ENCODE peak calls at places on chromosomes 7 and 10, in eight cellular contexts. One of them, this sample, is unnamed.

GRCh38 chr10:43751646-43752045 is 103.0 kb upstream of the ZNF32 start:
- DNase-seq in mesendoderm: no peak
- DNase-seq in GM04503: no peak
- DNase-seq in frontal cortex: no peak
- DNase-seq in natural killer cell treated with Interleukin-12 subunit alpha and Interleukin-12 subunit beta and Interleukin-15 and Interleukin-18, amount 100 ng/mL, for 72 hours: no peak
- DNase-seq in right atrium auricular region: no peak
- DNase-seq in naive B cell: no peak
- DNase-seq in left ventricle myocardium inferior: no peak
- DNase-seq in this sample: no peak

GRCh38 chr7:107446988-107447387 is 22.9 kb upstream of the GPR22 start:
- DNase-seq in mesendoderm: no peak
- DNase-seq in GM04503: no peak
- DNase-seq in frontal cortex: no peak
- DNase-seq in natural killer cell treated with Interleukin-12 subunit alpha and Interleukin-12 subunit beta and Interleukin-15 and Interleukin-18, amount 100 ng/mL, for 72 hours: no peak
- DNase-seq in right atrium auricular region: no peak
- DNase-seq in naive B cell: no peak
- DNase-seq in left ventricle myocardium inferior: no peak
- DNase-seq in this sample: no peak

GRCh38 chr10:71684356-71685173 is 35.0 kb downstream of the C10orf105 start:
- DNase-seq in mesendoderm: peak; percentile 47
- DNase-seq in GM04503: no peak
- DNase-seq in frontal cortex: no peak
- DNase-seq in natural killer cell treated with Interleukin-12 subunit alpha and Interleukin-12 subunit beta and Interleukin-15 and Interleukin-18, amount 100 ng/mL, for 72 hours: no peak
- DNase-seq in right atrium auricular region: no peak
- DNase-seq in naive B cell: no peak
- DNase-seq in left ventricle myocardium inferior: no peak
- DNase-seq in this sample: peak; percentile 48

GRCh38 chr7:125670926-125671572 is 741.4 kb upstream of the POT1 start:
- DNase-seq in mesendoderm: peak; percentile 53
- DNase-seq in GM04503: no peak
- DNase-seq in frontal cortex: no peak
- DNase-seq in natural killer cell treated with Interleukin-12 subunit alpha and Interleukin-12 subunit beta and Interleukin-15 and Interleukin-18, amount 100 ng/mL, for 72 hours: no peak
- DNase-seq in right atrium auricular region: no peak
- DNase-seq in naive B cell: no peak
- DNase-seq in left ventricle myocardium inferior: no peak
- DNase-seq in this sample: no peak

GRCh38 chr7:15612205-15612604 is 50.4 kb upstream of the AGMO start:
- DNase-seq in mesendoderm: no peak
- DNase-seq in GM04503: no peak
- DNase-seq in frontal cortex: no peak
- DNase-seq in natural killer cell treated with Interleukin-12 subunit alpha and Interleukin-12 subunit beta and Interleukin-15 and Interleukin-18, amount 100 ng/mL, for 72 hours: no peak
- DNase-seq in right atrium auricular region: no peak
- DNase-seq in naive B cell: no peak
- DNase-seq in left ventricle myocardium inferior: no peak
- DNase-seq in this sample: no peak

GRCh38 chr7:934469-935320 is 19.8 kb downstream of the ADAP1 start:
- DNase-seq in mesendoderm: no peak
- DNase-seq in GM04503: no peak
- DNase-seq in frontal cortex: no peak
- DNase-seq in natural killer cell treated with Interleukin-12 subunit alpha and Interleukin-12 subunit beta and Interleukin-15 and Interleukin-18, amount 100 ng/mL, for 72 hours: peak; percentile 55
- DNase-seq in right atrium auricular region: no peak
- DNase-seq in naive B cell: no peak
- DNase-seq in left ventricle myocardium inferior: no peak
- DNase-seq in this sample: no peak

GRCh38 chr7:18700147-18700546 is 204.6 kb downstream of the HDAC9 start:
- DNase-seq in mesendoderm: peak; percentile 64
- DNase-seq in GM04503: no peak
- DNase-seq in frontal cortex: no peak
- DNase-seq in natural killer cell treated with Interleukin-12 subunit alpha and Interleukin-12 subunit beta and Interleukin-15 and Interleukin-18, amount 100 ng/mL, for 72 hours: no peak
- DNase-seq in right atrium auricular region: no peak
- DNase-seq in naive B cell: no peak
- DNase-seq in left ventricle myocardium inferior: no peak
- DNase-seq in this sample: no peak

GRCh38 chr7:34208878-34209621 is 303.7 kb downstream of the BMPER start:
- DNase-seq in mesendoderm: no peak
- DNase-seq in GM04503: no peak
- DNase-seq in frontal cortex: no peak
- DNase-seq in natural killer cell treated with Interleukin-12 subunit alpha and Interleukin-12 subunit beta and Interleukin-15 and Interleukin-18, amount 100 ng/mL, for 72 hours: no peak
- DNase-seq in right atrium auricular region: no peak
- DNase-seq in naive B cell: no peak
- DNase-seq in left ventricle myocardium inferior: peak; percentile 25
- DNase-seq in this sample: no peak

GRCh38 chr7:74371381-74372059 is 82.2 kb upstream of the GTF2IRD1 start:
- DNase-seq in mesendoderm: peak; percentile 90
- DNase-seq in GM04503: no peak
- DNase-seq in frontal cortex: no peak
- DNase-seq in natural killer cell treated with Interleukin-12 subunit alpha and Interleukin-12 subunit beta and Interleukin-15 and Interleukin-18, amount 100 ng/mL, for 72 hours: no peak
- DNase-seq in right atrium auricular region: no peak
- DNase-seq in naive B cell: no peak
- DNase-seq in left ventricle myocardium inferior: no peak
- DNase-seq in this sample: peak; percentile 75

GRCh38 chr7:2213551-2214215 is 19.1 kb downstream of the MAD1L1 start:
- DNase-seq in mesendoderm: peak; percentile 19
- DNase-seq in GM04503: no peak
- DNase-seq in frontal cortex: no peak
- DNase-seq in natural killer cell treated with Interleukin-12 subunit alpha and Interleukin-12 subunit beta and Interleukin-15 and Interleukin-18, amount 100 ng/mL, for 72 hours: no peak
- DNase-seq in right atrium auricular region: peak; percentile 83
- DNase-seq in naive B cell: no peak
- DNase-seq in left ventricle myocardium inferior: peak; percentile 80
- DNase-seq in this sample: no peak

GRCh38 chr7:47581821-47582747 is at the start of gene TNS3:
- DNase-seq in mesendoderm: peak; percentile 65
- DNase-seq in GM04503: no peak
- DNase-seq in frontal cortex: peak; percentile 51
- DNase-seq in natural killer cell treated with Interleukin-12 subunit alpha and Interleukin-12 subunit beta and Interleukin-15 and Interleukin-18, amount 100 ng/mL, for 72 hours: no peak
- DNase-seq in right atrium auricular region: no peak
- DNase-seq in naive B cell: peak; percentile 59
- DNase-seq in left ventricle myocardium inferior: peak; percentile 44
- DNase-seq in this sample: no peak

GRCh38 chr7:81507231-81507630 is 262.6 kb downstream of the HGF start:
- DNase-seq in mesendoderm: no peak
- DNase-seq in GM04503: no peak
- DNase-seq in frontal cortex: no peak
- DNase-seq in natural killer cell treated with Interleukin-12 subunit alpha and Interleukin-12 subunit beta and Interleukin-15 and Interleukin-18, amount 100 ng/mL, for 72 hours: no peak
- DNase-seq in right atrium auricular region: no peak
- DNase-seq in naive B cell: no peak
- DNase-seq in left ventricle myocardium inferior: no peak
- DNase-seq in this sample: no peak

GRCh38 chr7:40356871-40357676 is 222.3 kb downstream of the SUGCT start:
- DNase-seq in mesendoderm: no peak
- DNase-seq in GM04503: no peak
- DNase-seq in frontal cortex: no peak
- DNase-seq in natural killer cell treated with Interleukin-12 subunit alpha and Interleukin-12 subunit beta and Interleukin-15 and Interleukin-18, amount 100 ng/mL, for 72 hours: no peak
- DNase-seq in right atrium auricular region: no peak
- DNase-seq in naive B cell: no peak
- DNase-seq in left ventricle myocardium inferior: no peak
- DNase-seq in this sample: no peak

GRCh38 chr7:22445140-22445722 is 54.8 kb downstream of the STEAP1B start:
- DNase-seq in mesendoderm: no peak
- DNase-seq in GM04503: no peak
- DNase-seq in frontal cortex: no peak
- DNase-seq in natural killer cell treated with Interleukin-12 subunit alpha and Interleukin-12 subunit beta and Interleukin-15 and Interleukin-18, amount 100 ng/mL, for 72 hours: no peak
- DNase-seq in right atrium auricular region: peak; percentile 61
- DNase-seq in naive B cell: peak; percentile 39
- DNase-seq in left ventricle myocardium inferior: peak; percentile 86
- DNase-seq in this sample: peak; percentile 82

GRCh38 chr10:108208038-108208437 is 1043.5 kb upstream of the SORCS1 start:
- DNase-seq in mesendoderm: no peak
- DNase-seq in GM04503: no peak
- DNase-seq in frontal cortex: no peak
- DNase-seq in natural killer cell treated with Interleukin-12 subunit alpha and Interleukin-12 subunit beta and Interleukin-15 and Interleukin-18, amount 100 ng/mL, for 72 hours: no peak
- DNase-seq in right atrium auricular region: no peak
- DNase-seq in naive B cell: no peak
- DNase-seq in left ventricle myocardium inferior: no peak
- DNase-seq in this sample: no peak

GRCh38 chr7:113086928-113087277 is 276 bp upstream of the GPR85 start:
- DNase-seq in mesendoderm: no peak
- DNase-seq in GM04503: no peak
- DNase-seq in frontal cortex: no peak
- DNase-seq in natural killer cell treated with Interleukin-12 subunit alpha and Interleukin-12 subunit beta and Interleukin-15 and Interleukin-18, amount 100 ng/mL, for 72 hours: no peak
- DNase-seq in right atrium auricular region: no peak
- DNase-seq in naive B cell: no peak
- DNase-seq in left ventricle myocardium inferior: no peak
- DNase-seq in this sample: no peak

This sample was measured in colonic mucosa.